ENCODE peak calls at places on chromosome 9, in seven cellular contexts. K is PC-9, G is H9, C is HL-60, I is brain microvascular endothelial cell, R is psoas muscle, H is IMR-90. Q is an unnamed sample.

GRCh38 chr9:79568337-79569084 is 3.3 kb upstream of the TLE4 start:
- DNase-seq in K (no peak), G (no peak), C (peak; percentile 56), I (no peak), R (no peak), H (no peak), Q (no peak)

GRCh38 chr9:120729796-120730195 is 15.5 kb upstream of the MEGF9 start:
- DNase-seq in K (peak; percentile 52), G (peak; percentile 66), C (peak; percentile 88), I (no peak), R (no peak), H (no peak), Q (no peak)

GRCh38 chr9:70003786-70004185 is 39.9 kb upstream of the MAMDC2 start:
- DNase-seq in K (no peak), G (no peak), C (no peak), I (no peak), R (no peak), H (peak; percentile 75), Q (no peak)

GRCh38 chr9:131813116-131813515 is 73.2 kb upstream of the RAPGEF1 start:
- DNase-seq in K (no peak), G (no peak), C (no peak), I (peak; percentile 31), R (no peak), H (peak; percentile 61), Q (no peak)

GRCh38 chr9:93897075-93897970 is 57.8 kb downstream of the BARX1 start:
- DNase-seq in K (no peak), G (peak; percentile 16), C (no peak), I (no peak), R (no peak), H (no peak), Q (peak; percentile 35)

GRCh38 chr9:73515216-73515615 is 363.6 kb downstream of the ANXA1 start:
- DNase-seq in K (no peak), G (no peak), C (no peak), I (no peak), R (no peak), H (no peak), Q (no peak)

GRCh38 chr9:6739218-6739617 is 18.6 kb upstream of the KDM4C start:
- DNase-seq in K (peak; percentile 43), G (no peak), C (no peak), I (no peak), R (no peak), H (peak; percentile 25), Q (no peak)

GRCh38 chr9:94901019-94901363 is 174.5 kb downstream of the AOPEP start:
- DNase-seq in K (no peak), G (no peak), C (no peak), I (no peak), R (no peak), H (no peak), Q (no peak)

GRCh38 chr9:16884952-16885513 is 14.6 kb upstream of the BNC2 start:
- DNase-seq in K (no peak), G (no peak), C (peak; percentile 87), I (no peak), R (no peak), H (peak; percentile 98), Q (peak; percentile 79)

GRCh38 chr9:122377241-122378164 is 6.7 kb downstream of the PTGS1 start:
- DNase-seq in K (no peak), G (no peak), C (no peak), I (no peak), R (no peak), H (peak; percentile 36), Q (peak; percentile 55)

GRCh38 chr9:79222483-79222882 is 349.3 kb upstream of the TLE4 start:
- DNase-seq in K (no peak), G (no peak), C (no peak), I (no peak), R (no peak), H (no peak), Q (no peak)

GRCh38 chr9:95435074-95435728 is 81.6 kb downstream of the PTCH1 start:
- DNase-seq in K (no peak), G (no peak), C (no peak), I (no peak), R (no peak), H (no peak), Q (no peak)

GRCh38 chr9:120583958-120584369 is 4.0 kb upstream of the CDK5RAP2 start:
- DNase-seq in K (peak; percentile 38), G (peak; percentile 37), C (peak; percentile 88), I (peak; percentile 90), R (peak; percentile 53), H (peak; percentile 93), Q (no peak)

GRCh38 chr9:127979333-127980055 is 1.3 kb downstream of the EEIG1 start:
- DNase-seq in K (no peak), G (peak; percentile 77), C (no peak), I (no peak), R (peak; percentile 58), H (peak; percentile 29), Q (peak; percentile 85)

GRCh38 chr9:112028242-112029221 is 131.9 kb downstream of the UGCG start:
- DNase-seq in K (no peak), G (no peak), C (no peak), I (no peak), R (no peak), H (no peak), Q (no peak)

GRCh38 chr9:96084289-96084688 is 208.8 kb downstream of the ERCC6L2 start:
- DNase-seq in K (no peak), G (no peak), C (no peak), I (no peak), R (no peak), H (no peak), Q (no peak)

GRCh38 chr9:93252116-93252780 is 68.3 kb downstream of the WNK2 start:
- DNase-seq in K (no peak), G (no peak), C (no peak), I (no peak), R (no peak), H (no peak), Q (peak; percentile 64)

DNA sequence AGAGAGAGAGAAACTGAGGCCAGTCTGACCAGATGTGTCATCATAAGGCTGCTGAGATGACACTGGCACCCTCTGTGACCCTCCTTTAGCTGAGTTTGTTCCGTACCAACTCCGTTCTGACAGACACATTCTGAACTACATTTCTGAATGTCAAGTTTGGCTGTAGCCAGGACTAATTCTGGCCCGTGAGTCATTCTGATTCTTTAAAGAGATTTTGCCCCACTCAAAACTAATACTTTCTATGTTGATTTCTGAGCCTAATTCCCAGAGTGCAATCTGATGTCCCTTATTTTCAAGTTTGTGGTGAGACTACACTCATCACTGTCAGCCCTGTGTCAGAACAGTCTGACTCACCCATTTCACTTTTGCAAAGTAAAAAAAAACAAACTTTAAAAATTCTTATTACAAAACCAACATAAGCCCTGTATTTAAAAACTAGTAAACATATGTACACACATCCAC is 376.9 kb downstream of the ACTL7B start:
- DNase-seq in K (peak; percentile 92), G (no peak), C (no peak), I (peak; percentile 81), R (no peak), H (peak; percentile 88), Q (no peak)
- H3K27ac ChIP-seq in K (peak overlapping the region; percentile 87), G (no peak overlapping the region), C (no peak overlapping the region), I (peak overlapping the region; percentile 95), R (peak overlapping the region; percentile 89), H (peak overlapping the region; percentile 95), Q (peak overlapping the region; percentile 71)

DNA sequence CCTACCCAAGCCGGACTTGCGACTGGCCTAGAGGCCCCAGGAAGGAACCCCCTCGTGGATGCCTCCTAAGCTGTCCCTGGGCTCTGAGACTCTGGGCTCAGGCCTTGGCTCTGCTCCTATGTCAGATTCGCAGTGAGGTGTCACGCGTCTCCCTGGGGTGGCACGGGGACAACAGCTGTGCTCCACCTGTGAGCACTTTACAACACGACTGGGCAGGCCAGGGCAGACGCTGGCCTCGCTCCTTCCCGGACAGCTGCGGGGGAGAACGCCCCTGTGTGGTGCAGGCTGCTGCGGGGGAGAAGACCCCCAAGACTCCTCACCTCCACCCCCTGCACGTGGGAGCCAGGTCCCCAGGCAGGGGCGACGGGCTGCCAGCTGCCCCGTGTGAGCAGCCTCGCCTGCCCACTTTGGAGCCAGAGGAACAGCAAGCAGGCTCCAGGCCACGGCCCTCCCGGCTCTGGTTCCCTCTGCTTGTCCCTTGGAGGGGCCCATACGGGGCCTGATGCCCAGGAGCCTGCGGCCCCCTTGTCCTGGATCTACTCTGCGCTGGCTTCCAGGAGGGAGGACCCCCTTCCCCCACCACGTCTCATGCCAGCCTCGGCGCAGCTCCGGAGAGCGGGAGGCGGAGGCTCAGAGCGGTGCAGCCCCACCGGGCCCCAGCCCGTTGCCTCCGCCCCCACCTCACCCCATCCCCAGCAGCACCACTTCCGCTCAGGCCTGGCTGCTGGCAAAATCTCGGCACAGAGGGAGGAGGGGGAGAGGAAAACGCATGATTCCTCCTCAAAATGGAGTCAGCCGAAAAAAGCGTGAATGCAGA is 36.0 kb downstream of the SARDH start:
- DNase-seq in K (no peak), G (no peak), C (no peak), I (no peak), R (peak; percentile 13), H (peak; percentile 15), Q (peak; percentile 73)
- H3K27ac ChIP-seq in K (no peak overlapping the region), G (no peak overlapping the region), C (no peak overlapping the region), I (peak overlapping the region; percentile 3), R (no peak overlapping the region), H (no peak overlapping the region), Q (no peak overlapping the region)

DNA sequence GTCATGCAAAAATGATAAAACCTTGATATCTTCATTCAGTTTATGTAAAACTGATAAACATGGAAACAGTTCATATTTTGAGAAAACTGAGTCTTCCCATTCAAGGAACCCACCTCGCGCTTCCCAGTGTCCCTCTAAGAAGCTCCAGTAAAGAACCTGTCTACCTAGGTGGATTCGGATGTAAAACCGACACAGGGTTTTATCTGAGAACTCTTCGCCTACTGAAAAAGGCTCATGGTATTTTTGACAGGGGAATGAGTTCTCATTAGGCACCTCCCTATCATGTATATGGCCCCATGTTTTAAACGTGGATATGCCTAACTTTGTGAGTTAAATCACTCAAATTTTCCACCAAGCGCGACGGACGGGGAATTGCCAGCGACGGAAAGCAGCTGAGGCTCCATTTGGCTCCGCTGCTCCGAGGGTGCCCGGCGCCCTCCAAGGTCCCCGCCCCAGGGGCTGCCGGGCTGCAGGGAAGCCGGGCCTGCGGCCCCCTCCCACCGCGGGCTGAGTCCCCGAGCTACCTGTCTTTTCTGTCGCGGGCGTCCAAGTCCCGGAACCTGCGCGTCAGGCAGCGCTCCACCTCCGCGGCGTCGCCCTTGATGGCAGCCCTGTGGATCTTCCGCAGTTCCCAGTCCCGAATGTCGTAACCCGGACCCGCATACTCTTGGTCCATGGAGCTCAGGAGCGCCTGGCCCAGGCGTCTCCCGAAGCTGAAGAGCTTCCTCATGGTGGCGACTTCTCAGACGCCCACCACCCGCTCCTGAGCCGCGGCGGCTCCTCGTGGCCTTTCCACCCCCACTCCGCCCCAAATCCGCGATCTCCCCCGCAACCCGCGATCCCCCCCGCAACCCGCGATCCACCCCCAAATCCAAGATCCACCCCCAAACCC is 594 bp downstream of the ANKRD18A start:
- DNase-seq in K (no peak), G (peak; percentile 48), C (no peak), I (no peak), R (no peak), H (no peak), Q (no peak)
- H3K27ac ChIP-seq in K (no peak overlapping the region), G (no peak overlapping the region), C (peak overlapping the region; percentile 99), I (no peak overlapping the region), R (no peak overlapping the region), H (no peak overlapping the region), Q (peak overlapping the region; percentile 27)

GRCh38 chr9:114207845-114208244 is 52.5 kb downstream of the COL27A1 start:
- DNase-seq in K (no peak), G (no peak), C (no peak), I (no peak), R (no peak), H (no peak), Q (no peak)
- H3K27ac ChIP-seq in K (no peak overlapping the region), G (no peak overlapping the region), C (no peak overlapping the region), I (no peak overlapping the region), R (peak overlapping the region; percentile 88), H (no peak overlapping the region), Q (no peak overlapping the region)

GRCh38 chr9:134666801-134667200 is 25.2 kb downstream of the COL5A1 start:
- DNase-seq in K (no peak), G (no peak), C (no peak), I (no peak), R (no peak), H (peak; percentile 74), Q (no peak)
- H3K27ac ChIP-seq in K (no peak overlapping the region), G (no peak overlapping the region), C (no peak overlapping the region), I (peak overlapping the region; percentile 39), R (no peak overlapping the region), H (no peak overlapping the region), Q (no peak overlapping the region)

Q was measured in sigmoid colon.